ENCODE peak calls at places on chromosomes 5 and 9, in nine cellular contexts. One of them, this sample, is unnamed.

GRCh38 chr9:107488400-107489143 is 997 bp downstream of the KLF4 start:
- DNase-seq in fibroblast of pulmonary artery: peak
- DNase-seq in fibroblast of mammary gland: peak
- DNase-seq in heart right ventricle: peak
- DNase-seq in IMR-90: peak
- DNase-seq in LNCaP clone FGC: peak
- DNase-seq in cardiac fibroblast: peak
- DNase-seq in astrocyte: peak
- DNase-seq in BE2C: peak
- DNase-seq in this sample: peak

GRCh38 chr5:138349842-138350635 is 2.4 kb upstream of the KDM3B start:
- DNase-seq in cardiac fibroblast: peak
- DNase-seq in astrocyte: peak
- DNase-seq in BE2C: no peak
- DNase-seq in fibroblast of pulmonary artery: peak
- DNase-seq in LNCaP clone FGC: no peak
- DNase-seq in fibroblast of mammary gland: peak
- DNase-seq in heart right ventricle: no peak
- DNase-seq in IMR-90: peak
- DNase-seq in this sample: peak

GRCh38 chr9:73137286-73137899 is 14.3 kb upstream of the ANXA1 start:
- DNase-seq in fibroblast of mammary gland: peak
- DNase-seq in heart right ventricle: no peak
- DNase-seq in fibroblast of pulmonary artery: no peak
- DNase-seq in BE2C: no peak
- DNase-seq in astrocyte: peak
- DNase-seq in IMR-90: no peak
- DNase-seq in LNCaP clone FGC: peak
- DNase-seq in cardiac fibroblast: no peak
- DNase-seq in this sample: peak

GRCh38 chr9:119955276-119955675 is 586.0 kb upstream of the BRINP1 start:
- DNase-seq in heart right ventricle: no peak
- DNase-seq in fibroblast of mammary gland: no peak
- DNase-seq in cardiac fibroblast: no peak
- DNase-seq in LNCaP clone FGC: no peak
- DNase-seq in IMR-90: peak
- DNase-seq in BE2C: no peak
- DNase-seq in astrocyte: peak
- DNase-seq in fibroblast of pulmonary artery: no peak
- DNase-seq in this sample: no peak

GRCh38 chr5:37248387-37248969 is 698 bp downstream of the CPLANE1 start:
- DNase-seq in cardiac fibroblast: peak
- DNase-seq in LNCaP clone FGC: no peak
- DNase-seq in heart right ventricle: no peak
- DNase-seq in fibroblast of mammary gland: peak
- DNase-seq in astrocyte: no peak
- DNase-seq in BE2C: no peak
- DNase-seq in fibroblast of pulmonary artery: peak
- DNase-seq in IMR-90: peak
- DNase-seq in this sample: peak

GRCh38 chr5:59831341-59831989 is 62.1 kb downstream of the PDE4D start:
- DNase-seq in cardiac fibroblast: peak
- DNase-seq in IMR-90: peak
- DNase-seq in BE2C: no peak
- DNase-seq in fibroblast of pulmonary artery: peak
- DNase-seq in fibroblast of mammary gland: no peak
- DNase-seq in LNCaP clone FGC: peak
- DNase-seq in astrocyte: peak
- DNase-seq in heart right ventricle: no peak
- DNase-seq in this sample: peak

GRCh38 chr5:74490814-74491213 is 149.7 kb downstream of the ENC1 start:
- DNase-seq in fibroblast of pulmonary artery: no peak
- DNase-seq in fibroblast of mammary gland: no peak
- DNase-seq in heart right ventricle: no peak
- DNase-seq in BE2C: no peak
- DNase-seq in astrocyte: no peak
- DNase-seq in IMR-90: no peak
- DNase-seq in LNCaP clone FGC: no peak
- DNase-seq in cardiac fibroblast: no peak
- DNase-seq in this sample: no peak

GRCh38 chr9:20618361-20618799 is 3.9 kb downstream of the MLLT3 start:
- DNase-seq in BE2C: no peak
- DNase-seq in IMR-90: peak
- DNase-seq in astrocyte: peak
- DNase-seq in LNCaP clone FGC: peak
- DNase-seq in cardiac fibroblast: peak
- DNase-seq in fibroblast of pulmonary artery: peak
- DNase-seq in fibroblast of mammary gland: peak
- DNase-seq in heart right ventricle: no peak
- DNase-seq in this sample: peak

GRCh38 chr5:166285385-166285784 is 2006.1 kb upstream of the WWC1 start:
- DNase-seq in cardiac fibroblast: peak
- DNase-seq in fibroblast of mammary gland: no peak
- DNase-seq in IMR-90: no peak
- DNase-seq in fibroblast of pulmonary artery: peak
- DNase-seq in LNCaP clone FGC: no peak
- DNase-seq in astrocyte: no peak
- DNase-seq in BE2C: no peak
- DNase-seq in heart right ventricle: no peak
- DNase-seq in this sample: no peak

DNA sequence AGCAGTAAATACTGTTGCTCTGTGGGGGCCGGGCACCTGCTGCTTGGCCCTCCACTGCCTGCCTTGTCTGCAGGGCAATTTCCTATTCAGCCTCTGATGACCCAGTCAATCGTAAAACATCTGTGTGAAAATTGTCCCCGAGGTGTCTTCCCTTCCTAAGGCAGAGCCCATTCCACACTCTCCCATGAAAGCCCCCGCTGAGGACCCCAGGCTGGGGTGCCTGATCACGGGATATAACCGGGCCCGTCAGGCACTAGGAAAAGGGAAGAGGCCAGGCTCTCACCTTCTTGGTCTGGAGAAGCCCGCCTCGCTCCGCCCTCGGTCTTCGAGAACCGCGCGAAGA is 27.2 kb upstream of the SCGB3A1 start:
- DNase-seq in cardiac fibroblast: no peak
- DNase-seq in IMR-90: no peak
- DNase-seq in fibroblast of pulmonary artery: no peak
- DNase-seq in fibroblast of mammary gland: no peak
- DNase-seq in astrocyte: no peak
- DNase-seq in BE2C: no peak
- DNase-seq in LNCaP clone FGC: no peak
- DNase-seq in heart right ventricle: no peak
- DNase-seq in this sample: no peak
- H3K4me3 ChIP-seq in cardiac fibroblast: peak
- H3K4me3 ChIP-seq in IMR-90: peak
- H3K4me3 ChIP-seq in fibroblast of pulmonary artery: peak
- H3K4me3 ChIP-seq in fibroblast of mammary gland: no peak
- H3K4me3 ChIP-seq in astrocyte: peak
- H3K4me3 ChIP-seq in BE2C: peak
- H3K4me3 ChIP-seq in LNCaP clone FGC: peak
- H3K4me3 ChIP-seq in heart right ventricle: peak
- H3K4me3 ChIP-seq in this sample: peak

DNA sequence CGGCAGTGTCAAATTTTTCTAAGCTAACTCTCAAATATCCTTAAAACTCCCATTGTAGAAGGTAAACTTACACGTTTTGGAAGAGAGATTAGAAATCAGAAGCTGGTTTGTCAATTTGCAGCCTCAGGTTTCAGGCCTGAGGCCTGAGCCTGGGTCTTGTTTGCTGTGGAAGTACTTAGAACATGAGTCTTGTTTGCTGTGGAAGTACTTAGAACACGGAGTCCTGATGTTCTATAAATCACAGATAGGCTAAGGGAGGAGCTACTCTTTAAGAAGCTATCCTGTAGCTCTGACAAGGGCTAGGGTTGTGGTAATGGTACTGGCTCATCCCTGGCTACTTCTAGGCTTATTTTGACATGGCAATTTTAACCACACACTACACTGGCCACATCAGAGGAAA is 97.8 kb downstream of the FBXW11 start:
- DNase-seq in heart right ventricle: no peak
- DNase-seq in LNCaP clone FGC: peak
- DNase-seq in IMR-90: no peak
- DNase-seq in fibroblast of mammary gland: no peak
- DNase-seq in astrocyte: no peak
- DNase-seq in cardiac fibroblast: no peak
- DNase-seq in fibroblast of pulmonary artery: no peak
- DNase-seq in BE2C: no peak
- DNase-seq in this sample: no peak
- TF ChIP-seq CTCF in heart right ventricle: no peak
- TF ChIP-seq CTCF in LNCaP clone FGC: no peak
- TF ChIP-seq CTCF in IMR-90: no peak
- TF ChIP-seq CTCF in fibroblast of mammary gland: no peak
- TF ChIP-seq CTCF in astrocyte: no peak
- TF ChIP-seq CTCF in cardiac fibroblast: no peak
- TF ChIP-seq CTCF in fibroblast of pulmonary artery: no peak
- TF ChIP-seq CTCF in BE2C: no peak
- TF ChIP-seq CTCF in this sample: no peak

GRCh38 chr5:124659798-124660197 is 86.6 kb downstream of the ZNF608 start:
- DNase-seq in cardiac fibroblast: no peak
- DNase-seq in astrocyte: no peak
- DNase-seq in LNCaP clone FGC: no peak
- DNase-seq in heart right ventricle: no peak
- DNase-seq in BE2C: no peak
- DNase-seq in fibroblast of mammary gland: no peak
- DNase-seq in fibroblast of pulmonary artery: no peak
- DNase-seq in IMR-90: no peak
- DNase-seq in this sample: no peak

GRCh38 chr5:124662261-124662781 is 84.1 kb downstream of the ZNF608 start:
- DNase-seq in fibroblast of pulmonary artery: no peak
- DNase-seq in IMR-90: no peak
- DNase-seq in BE2C: no peak
- DNase-seq in LNCaP clone FGC: no peak
- DNase-seq in heart right ventricle: no peak
- DNase-seq in cardiac fibroblast: no peak
- DNase-seq in astrocyte: no peak
- DNase-seq in fibroblast of mammary gland: no peak
- DNase-seq in this sample: no peak

GRCh38 chr5:124661317-124662141 is 84.9 kb downstream of the ZNF608 start:
- DNase-seq in fibroblast of mammary gland: peak
- DNase-seq in cardiac fibroblast: peak
- DNase-seq in LNCaP clone FGC: peak
- DNase-seq in fibroblast of pulmonary artery: peak
- DNase-seq in IMR-90: peak
- DNase-seq in heart right ventricle: no peak
- DNase-seq in BE2C: peak
- DNase-seq in astrocyte: peak
- DNase-seq in this sample: peak

GRCh38 chr5:124658867-124659557 is 87.4 kb downstream of the ZNF608 start:
- DNase-seq in BE2C: peak
- DNase-seq in IMR-90: no peak
- DNase-seq in astrocyte: no peak
- DNase-seq in cardiac fibroblast: peak
- DNase-seq in heart right ventricle: no peak
- DNase-seq in fibroblast of pulmonary artery: no peak
- DNase-seq in LNCaP clone FGC: no peak
- DNase-seq in fibroblast of mammary gland: no peak
- DNase-seq in this sample: no peak

DNA sequence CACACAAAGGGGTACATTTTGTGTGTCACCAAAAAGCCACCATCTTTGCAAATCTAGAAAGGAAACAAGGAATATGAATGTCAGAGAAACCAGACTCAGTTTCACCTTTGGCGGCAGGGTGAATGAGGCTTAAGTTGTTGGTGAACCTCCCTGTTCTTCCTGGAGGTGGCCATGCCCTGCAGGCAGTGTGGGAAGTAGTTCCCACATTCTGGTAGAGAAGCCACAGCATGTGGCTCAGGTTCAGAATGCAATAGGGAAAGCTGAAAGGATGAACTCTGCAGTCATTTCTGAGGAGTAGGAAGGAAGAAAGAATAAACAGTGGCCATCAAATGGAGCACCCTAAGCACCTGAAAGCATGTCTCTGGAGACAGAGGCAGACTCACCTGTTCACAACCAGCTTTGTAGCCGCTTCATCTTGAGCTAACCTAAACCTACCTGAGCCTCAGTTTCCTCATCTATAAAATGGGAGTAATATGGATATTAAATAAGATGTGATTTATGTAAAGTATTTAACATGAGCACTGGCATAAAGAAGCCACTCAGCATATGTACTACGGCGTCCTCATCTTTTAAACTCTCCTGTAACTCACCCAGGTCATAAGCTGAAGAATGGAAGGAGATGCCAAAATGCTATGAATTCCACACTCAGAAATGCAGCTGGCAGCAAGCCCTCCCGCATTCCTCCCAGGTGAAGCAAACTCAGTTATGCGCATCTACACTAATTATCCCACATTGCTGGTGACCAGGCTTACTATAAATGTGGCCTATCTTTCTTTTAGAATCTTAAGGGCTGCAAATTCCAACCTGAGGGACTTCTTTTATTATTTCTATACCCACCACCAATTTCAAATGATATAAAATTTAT is 86.0 kb downstream of the ZNF608 start:
- DNase-seq in IMR-90: no peak
- DNase-seq in BE2C: no peak
- DNase-seq in astrocyte: peak
- DNase-seq in cardiac fibroblast: peak
- DNase-seq in fibroblast of mammary gland: peak
- DNase-seq in fibroblast of pulmonary artery: peak
- DNase-seq in LNCaP clone FGC: no peak
- DNase-seq in heart right ventricle: no peak
- DNase-seq in this sample: no peak
- H3K4me3 ChIP-seq in IMR-90: no peak
- H3K4me3 ChIP-seq in BE2C: no peak
- H3K4me3 ChIP-seq in astrocyte: no peak
- H3K4me3 ChIP-seq in cardiac fibroblast: no peak
- H3K4me3 ChIP-seq in fibroblast of mammary gland: no peak
- H3K4me3 ChIP-seq in fibroblast of pulmonary artery: no peak
- H3K4me3 ChIP-seq in LNCaP clone FGC: no peak
- H3K4me3 ChIP-seq in heart right ventricle: no peak
- H3K4me3 ChIP-seq in this sample: no peak

GRCh38 chr5:143197260-143197656 is 206.2 kb downstream of the NR3C1 start:
- DNase-seq in fibroblast of mammary gland: peak
- DNase-seq in BE2C: no peak
- DNase-seq in cardiac fibroblast: no peak
- DNase-seq in astrocyte: peak
- DNase-seq in heart right ventricle: no peak
- DNase-seq in LNCaP clone FGC: no peak
- DNase-seq in IMR-90: peak
- DNase-seq in fibroblast of pulmonary artery: no peak
- DNase-seq in this sample: no peak

GRCh38 chr5:143195496-143195895 is 208.0 kb downstream of the NR3C1 start:
- DNase-seq in fibroblast of mammary gland: peak
- DNase-seq in LNCaP clone FGC: no peak
- DNase-seq in IMR-90: peak
- DNase-seq in astrocyte: no peak
- DNase-seq in BE2C: no peak
- DNase-seq in cardiac fibroblast: peak
- DNase-seq in fibroblast of pulmonary artery: peak
- DNase-seq in heart right ventricle: no peak
- DNase-seq in this sample: peak

GRCh38 chr5:143194713-143195112 is 208.8 kb downstream of the NR3C1 start:
- DNase-seq in heart right ventricle: no peak
- DNase-seq in astrocyte: no peak
- DNase-seq in LNCaP clone FGC: no peak
- DNase-seq in fibroblast of pulmonary artery: no peak
- DNase-seq in cardiac fibroblast: no peak
- DNase-seq in IMR-90: no peak
- DNase-seq in BE2C: no peak
- DNase-seq in fibroblast of mammary gland: no peak
- DNase-seq in this sample: no peak

GRCh38 chr5:143198332-143198731 is 205.2 kb downstream of the NR3C1 start:
- DNase-seq in fibroblast of mammary gland: peak
- DNase-seq in astrocyte: no peak
- DNase-seq in heart right ventricle: no peak
- DNase-seq in LNCaP clone FGC: no peak
- DNase-seq in IMR-90: no peak
- DNase-seq in cardiac fibroblast: no peak
- DNase-seq in BE2C: no peak
- DNase-seq in fibroblast of pulmonary artery: no peak
- DNase-seq in this sample: no peak

GRCh38 chr5:143196601-143197259 is 206.8 kb downstream of the NR3C1 start:
- DNase-seq in LNCaP clone FGC: no peak
- DNase-seq in cardiac fibroblast: no peak
- DNase-seq in astrocyte: no peak
- DNase-seq in fibroblast of mammary gland: peak
- DNase-seq in BE2C: no peak
- DNase-seq in heart right ventricle: no peak
- DNase-seq in fibroblast of pulmonary artery: no peak
- DNase-seq in IMR-90: no peak
- DNase-seq in this sample: no peak
- TF ChIP-seq CTCF in LNCaP clone FGC: no peak
- TF ChIP-seq CTCF in cardiac fibroblast: no peak
- TF ChIP-seq CTCF in astrocyte: no peak
- TF ChIP-seq CTCF in fibroblast of mammary gland: peak
- TF ChIP-seq CTCF in BE2C: no peak
- TF ChIP-seq CTCF in heart right ventricle: no peak
- TF ChIP-seq CTCF in fibroblast of pulmonary artery: no peak
- TF ChIP-seq CTCF in IMR-90: peak
- TF ChIP-seq CTCF in this sample: no peak

This sample was measured in fibroblast of the aortic adventitia.